ENCODE peak calls at places on chromosome 13, in five cellular contexts. M is H9, I is neuronal stem cell, X is H1, C is mesenchymal stem cell. S is an unnamed sample.

GRCh38 chr13:32659736-32660135 is 73.5 kb downstream of the PDS5B start:
- DNase-seq in M (no peak), I (no peak), C (peak; percentile 16), X (no peak), S (peak; percentile 29)

GRCh38 chr13:39306639-39307589 is 268.7 kb downstream of the NHLRC3 start:
- DNase-seq in X (no peak), M (no peak), I (no peak), C (no peak), S (no peak)

GRCh38 chr13:20294497-20294896 is 62.4 kb upstream of the GJB6 start:
- DNase-seq in I (no peak), C (no peak), M (peak; percentile 45), X (no peak), S (no peak)

GRCh38 chr13:53004605-53005004 is 24.0 kb upstream of the OLFM4 start:
- DNase-seq in X (no peak), C (no peak), M (no peak), I (no peak), S (no peak)

GRCh38 chr13:67353891-67354459 is 123.8 kb upstream of the PCDH9 start:
- DNase-seq in X (no peak), M (no peak), C (peak; percentile 36), I (no peak), S (no peak)

GRCh38 chr13:93963266-93964131 is 516.0 kb downstream of the DCT start:
- DNase-seq in M (no peak), C (peak; percentile 52), X (no peak), I (no peak), S (peak; percentile 17)

GRCh38 chr13:39364797-39365468 is 238.1 kb downstream of the LHFPL6 start:
- DNase-seq in I (no peak), X (no peak), C (peak; percentile 37), M (no peak), S (peak; percentile 57)

GRCh38 chr13:50236898-50237318 is 221.7 kb downstream of the KCNRG start:
- DNase-seq in C (no peak), I (no peak), M (no peak), X (no peak), S (no peak)

GRCh38 chr13:100394005-100394695 is 194.4 kb downstream of the GGACT start:
- DNase-seq in C (peak; percentile 84), X (no peak), I (no peak), M (no peak), S (no peak)

GRCh38 chr13:36666482-36667264 is 7.1 kb upstream of the SERTM1 start:
- DNase-seq in X (no peak), M (no peak), C (no peak), I (no peak), S (no peak)

GRCh38 chr13:80586356-80586755 is 245.4 kb upstream of the SPRY2 start:
- DNase-seq in M (no peak), I (no peak), X (no peak), C (peak; percentile 19), S (no peak)

GRCh38 chr13:57630661-57631606 is 610 bp upstream of the PCDH17 start:
- DNase-seq in C (peak; percentile 64), M (peak; percentile 35), I (no peak), X (no peak), S (no peak)

GRCh38 chr13:95833126-95833525 is 156.2 kb downstream of the DNAJC3 start:
- DNase-seq in M (no peak), I (no peak), C (no peak), X (no peak), S (no peak)
- H2BK12ac ChIP-seq in M (no peak overlapping the region), I (no peak overlapping the region), C (no peak overlapping the region), X (no peak overlapping the region), S (no peak overlapping the region)

DNA sequence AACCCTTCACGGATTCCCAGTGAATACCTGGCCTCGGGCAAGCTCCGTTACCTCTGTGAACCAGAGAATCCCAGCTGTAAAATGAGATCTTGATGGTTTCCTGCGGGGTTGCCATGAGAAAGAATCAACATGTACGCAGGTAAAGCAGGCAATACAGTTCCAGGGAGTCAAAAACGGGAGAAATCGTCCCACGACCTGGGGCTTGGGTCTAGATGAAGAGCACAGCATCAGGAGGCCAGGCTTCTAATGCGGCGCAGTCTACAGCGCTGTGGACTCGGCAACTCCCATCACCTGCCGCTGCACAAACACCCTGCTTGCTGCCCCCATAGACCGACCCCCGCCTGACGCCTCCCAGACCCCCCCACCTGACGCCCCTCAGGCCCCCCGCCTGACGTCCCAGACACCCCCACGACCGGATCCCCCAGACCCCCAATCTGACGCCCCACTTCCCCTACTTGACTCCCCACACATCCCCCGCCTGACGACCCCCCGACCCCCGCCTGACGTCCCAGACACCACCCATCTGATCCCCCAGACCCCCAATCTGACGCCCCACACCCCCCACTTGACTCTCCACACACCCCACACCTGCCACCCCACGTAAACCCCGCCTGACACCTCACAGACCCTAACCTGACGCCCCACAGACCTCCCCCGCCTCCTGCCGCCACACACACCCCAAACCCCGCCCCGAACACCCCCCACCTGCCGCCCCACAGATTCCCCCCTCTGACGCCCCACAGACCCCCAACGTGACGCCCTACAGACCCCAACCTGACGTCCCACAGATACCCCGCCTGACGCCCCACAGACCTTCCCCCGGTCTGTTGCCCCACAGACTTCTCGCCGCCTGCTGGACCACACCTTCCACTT is 589 bp downstream of the LIG4 start:
- DNase-seq in X (no peak), I (no peak), C (peak; percentile 18), M (peak; percentile 50), S (no peak)
- H2BK12ac ChIP-seq in X (no peak overlapping the region), I (no peak overlapping the region), C (no peak overlapping the region), M (no peak overlapping the region), S (no peak overlapping the region)

GRCh38 chr13:59094149-59094548 is 1069.6 kb downstream of the DIAPH3 start:
- DNase-seq in I (no peak), C (no peak), M (no peak), X (no peak), S (no peak)
- H2BK12ac ChIP-seq in I (no peak overlapping the region), C (no peak overlapping the region), M (no peak overlapping the region), X (no peak overlapping the region), S (no peak overlapping the region)

DNA sequence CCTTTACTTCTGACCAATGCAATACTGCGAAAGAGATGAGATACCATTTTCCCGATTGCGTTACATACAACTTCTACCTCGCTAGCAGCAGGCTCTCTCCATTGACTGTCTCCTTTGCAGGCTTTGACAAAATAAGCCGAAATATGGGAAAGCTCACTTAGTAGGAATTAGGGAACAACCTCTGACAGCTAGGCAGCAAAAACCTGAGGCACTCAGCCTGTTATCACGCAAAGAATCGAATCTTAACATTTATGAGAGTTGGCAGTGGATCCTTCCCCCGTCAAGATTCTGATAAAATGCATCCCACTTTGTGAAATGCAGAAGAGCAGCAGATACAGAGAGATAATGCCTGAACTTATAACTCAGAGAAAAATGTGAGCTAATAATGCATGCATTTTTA is 1379.5 kb upstream of the PCDH9 start:
- DNase-seq in X (no peak), M (no peak), C (no peak), I (no peak), S (no peak)
- H2BK12ac ChIP-seq in X (no peak overlapping the region), M (no peak overlapping the region), C (no peak overlapping the region), I (no peak overlapping the region), S (no peak overlapping the region)

DNA sequence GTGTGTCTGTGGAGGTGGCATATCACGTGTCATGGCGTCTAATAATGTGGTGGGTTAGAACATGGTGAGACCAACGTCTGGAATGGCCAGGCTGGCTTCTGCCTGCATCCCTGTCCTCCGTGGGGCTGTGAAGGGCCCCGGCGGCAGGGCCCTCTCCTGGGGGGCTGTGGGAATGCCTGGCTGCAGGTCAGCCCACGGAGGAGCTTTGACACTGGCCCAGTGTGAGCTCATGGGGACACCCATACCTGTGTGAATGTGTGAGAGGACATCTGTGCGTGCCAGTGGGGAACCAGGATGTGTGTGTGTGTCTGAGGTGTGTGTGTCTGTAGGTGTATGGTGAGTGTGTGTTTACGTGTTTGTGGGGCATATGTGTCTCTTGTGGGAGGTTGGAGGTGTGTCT is 300.1 kb downstream of the TEX29 start:
- DNase-seq in M (peak; percentile 17), I (no peak), C (no peak), X (no peak), S (no peak)
- H2BK12ac ChIP-seq in M (no peak overlapping the region), I (peak overlapping the region; percentile 14), C (no peak overlapping the region), X (peak overlapping the region; percentile 40), S (no peak overlapping the region)